ENCODE peak calls at places on chromosomes 16 and 17, in six cellular contexts. C is neural progenitor cell, S is fibroblast of pulmonary artery, H is tibial nerve, E is psoas muscle, Y is ascending aorta. Q is an unnamed sample.
A peak's percentile ranks its signal among the peaks of the same experiment; 100 is the strongest.

GRCh38 chr17:61496174-61496956 is 44.1 kb downstream of the TBX4 start:
- DNase-seq in C (peak; percentile 25), S (no peak), Y (no peak), E (no peak), H (no peak), Q (no peak)

GRCh38 chr17:15269690-15270089 is 4.6 kb upstream of the PMP22 start:
- DNase-seq in C (no peak), H (no peak), E (no peak), S (peak; percentile 54), Y (no peak), Q (no peak)

GRCh38 chr17:71987634-71988033 is 133.2 kb upstream of the SOX9 start:
- DNase-seq in E (no peak), S (no peak), C (no peak), Y (no peak), H (no peak), Q (no peak)

GRCh38 chr17:58452738-58453137 is 35.4 kb upstream of the RNF43 start:
- DNase-seq in Y (no peak), H (no peak), E (no peak), S (no peak), C (no peak), Q (no peak)

GRCh38 chr16:19294156-19294649 is 8.7 kb downstream of the CLEC19A start:
- DNase-seq in S (peak; percentile 21), Y (peak; percentile 43), C (no peak), E (peak; percentile 49), H (peak; percentile 40), Q (no peak)

GRCh38 chr17:31696184-31696602 is 162.9 kb downstream of the COPRS start:
- DNase-seq in E (peak; percentile 84), C (peak; percentile 94), S (peak; percentile 84), Y (peak; percentile 58), H (peak; percentile 72), Q (peak; percentile 78)

GRCh38 chr16:89133457-89134127 is 38.0 kb upstream of the CDH15 start:
- DNase-seq in S (no peak), Y (no peak), E (no peak), H (no peak), C (no peak), Q (no peak)

GRCh38 chr16:69762843-69763556 is 868 bp downstream of the WWP2 start:
- DNase-seq in C (peak; percentile 15), H (no peak), E (no peak), S (peak; percentile 53), Y (no peak), Q (no peak)

GRCh38 chr17:80246726-80247125 is 13.9 kb upstream of the RNF213 start:
- DNase-seq in H (no peak), C (no peak), Y (no peak), S (no peak), E (no peak), Q (no peak)

GRCh38 chr17:36131931-36132330 is 28.3 kb downstream of the CCL4 start:
- DNase-seq in H (no peak), S (no peak), E (no peak), C (no peak), Y (no peak), Q (no peak)

GRCh38 chr17:61662771-61663170 is 71.8 kb upstream of the NACA2 start:
- DNase-seq in C (no peak), E (no peak), H (no peak), S (no peak), Y (no peak), Q (no peak)

GRCh38 chr17:63249256-63250006 is 196.7 kb downstream of the CYB561 start:
- DNase-seq in S (peak; percentile 86), H (no peak), Y (no peak), C (no peak), E (no peak), Q (no peak)

GRCh38 chr17:83064021-83064731 is 15.2 kb upstream of the METRNL start:
- DNase-seq in S (no peak), E (no peak), C (no peak), Y (no peak), H (no peak), Q (no peak)

GRCh38 chr17:41863074-41863843 is 2.0 kb downstream of the KLHL11 start:
- DNase-seq in S (no peak), Y (no peak), C (peak; percentile 28), E (no peak), H (no peak), Q (no peak)

GRCh38 chr17:64164592-64165285 is 34.8 kb upstream of the ERN1 start:
- DNase-seq in H (no peak), Y (no peak), S (no peak), E (no peak), C (no peak), Q (no peak)

GRCh38 chr17:2089021-2089422 is 34.1 kb downstream of the HIC1 start:
- DNase-seq in S (peak; percentile 72), C (no peak), H (no peak), E (no peak), Y (no peak), Q (no peak)

GRCh38 chr17:31877911-31878702 is 19.1 kb upstream of the COPRS start:
- DNase-seq in H (no peak), C (no peak), E (no peak), S (peak; percentile 14), Y (no peak), Q (no peak)

GRCh38 chr17:46942441-46943217 is 19.7 kb downstream of the GOSR2 start:
- DNase-seq in E (peak; percentile 63), H (peak; percentile 47), Y (no peak), C (peak; percentile 86), S (peak; percentile 87), Q (no peak)

GRCh38 chr17:39553326-39553945 is 54.3 kb downstream of the NEUROD2 start:
- DNase-seq in E (no peak), Y (no peak), H (no peak), C (no peak), S (peak; percentile 62), Q (no peak)

GRCh38 chr16:83393196-83393981 is 414.4 kb upstream of the HSBP1 start:
- DNase-seq in C (peak; percentile 15), S (peak; percentile 39), Y (peak; percentile 9), E (no peak), H (no peak), Q (peak; percentile 14)

GRCh38 chr16:87963400-87963799 is 12.2 kb downstream of the BANP start:
- DNase-seq in E (no peak), S (peak; percentile 91), H (no peak), Y (no peak), C (no peak), Q (no peak)

GRCh38 chr17:11853321-11854151 is 143.7 kb downstream of the ZNF18 start:
- DNase-seq in C (no peak), S (no peak), E (no peak), Y (no peak), H (no peak), Q (no peak)

GRCh38 chr17:79082311-79083190 is 7.9 kb downstream of the ENGASE start:
- DNase-seq in H (peak; percentile 26), C (peak; percentile 76), S (peak; percentile 38), E (peak; percentile 35), Y (no peak), Q (no peak)

DNA sequence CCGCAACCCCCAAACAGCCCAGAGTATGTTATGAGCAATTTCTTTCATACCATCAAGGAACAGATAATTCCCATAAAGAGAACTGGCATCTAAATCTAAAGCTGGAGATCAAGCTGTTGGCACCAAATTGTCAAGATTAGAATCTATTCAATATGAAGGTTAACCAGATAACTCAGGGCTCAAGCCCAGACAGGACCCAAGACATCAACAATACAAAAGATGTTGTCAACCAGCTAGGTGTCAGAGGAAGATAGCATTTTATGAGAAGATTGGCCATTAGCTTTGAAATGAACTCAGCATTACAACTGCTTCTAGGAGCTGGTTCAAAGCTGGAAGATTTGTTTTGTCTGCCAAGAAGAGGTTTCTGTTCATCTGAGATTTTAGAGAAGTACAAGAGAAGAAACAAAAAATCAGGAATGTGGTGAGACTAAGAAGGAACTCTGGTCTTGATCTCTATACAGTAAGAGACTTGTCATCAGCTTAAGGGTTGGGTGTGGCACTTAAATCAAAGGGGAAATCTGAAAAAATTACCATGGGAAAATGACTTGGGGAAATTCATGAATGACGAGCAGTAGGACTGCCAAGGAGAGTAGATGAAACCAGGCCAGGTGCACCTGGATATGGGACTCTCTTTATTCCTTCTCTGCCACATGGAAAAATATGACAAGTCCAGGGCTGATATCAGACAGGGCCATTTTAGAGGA is 64.2 kb upstream of the COX10 start:
- DNase-seq in S (no peak), Y (no peak), E (no peak), H (no peak), C (no peak), Q (no peak)
- TF ChIP-seq CTCF in S (no peak), Y (no peak), E (no peak), H (no peak), C (no peak), Q (no peak)

DNA sequence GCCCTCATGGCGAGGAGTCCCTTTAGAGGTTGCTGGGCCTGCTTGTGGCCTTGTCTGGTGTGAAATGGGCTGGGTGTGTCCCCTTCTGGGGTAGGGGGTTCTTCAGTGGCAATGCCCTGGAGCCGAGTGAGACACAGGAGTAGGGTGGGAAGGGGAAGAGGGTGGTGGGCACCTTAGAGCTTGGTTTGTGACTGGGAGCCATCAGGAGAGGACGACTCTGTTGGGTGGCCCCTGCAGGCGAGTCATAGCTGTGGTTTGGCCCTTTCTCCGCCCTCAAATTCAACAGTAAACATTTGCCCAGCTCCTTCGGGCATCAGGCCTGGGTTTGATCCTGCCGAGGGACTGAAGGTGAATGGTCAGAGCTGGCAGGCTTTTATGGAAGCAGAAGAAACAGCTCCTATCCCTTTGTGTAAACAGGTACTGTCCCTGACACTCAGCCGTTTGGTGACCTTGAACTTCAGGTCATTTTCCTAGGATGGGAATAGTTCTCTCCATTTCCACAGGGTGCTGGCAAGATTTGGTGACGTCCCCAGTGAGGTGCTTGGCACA is 2.9 kb downstream of the E4F1 start:
- DNase-seq in S (no peak), C (no peak), H (no peak), Y (no peak), E (no peak), Q (no peak)
- H3K4me3 ChIP-seq in S (no peak overlapping the region), C (no peak overlapping the region), H (no peak overlapping the region), Y (no peak overlapping the region), E (no peak overlapping the region), Q (no peak overlapping the region)

DNA sequence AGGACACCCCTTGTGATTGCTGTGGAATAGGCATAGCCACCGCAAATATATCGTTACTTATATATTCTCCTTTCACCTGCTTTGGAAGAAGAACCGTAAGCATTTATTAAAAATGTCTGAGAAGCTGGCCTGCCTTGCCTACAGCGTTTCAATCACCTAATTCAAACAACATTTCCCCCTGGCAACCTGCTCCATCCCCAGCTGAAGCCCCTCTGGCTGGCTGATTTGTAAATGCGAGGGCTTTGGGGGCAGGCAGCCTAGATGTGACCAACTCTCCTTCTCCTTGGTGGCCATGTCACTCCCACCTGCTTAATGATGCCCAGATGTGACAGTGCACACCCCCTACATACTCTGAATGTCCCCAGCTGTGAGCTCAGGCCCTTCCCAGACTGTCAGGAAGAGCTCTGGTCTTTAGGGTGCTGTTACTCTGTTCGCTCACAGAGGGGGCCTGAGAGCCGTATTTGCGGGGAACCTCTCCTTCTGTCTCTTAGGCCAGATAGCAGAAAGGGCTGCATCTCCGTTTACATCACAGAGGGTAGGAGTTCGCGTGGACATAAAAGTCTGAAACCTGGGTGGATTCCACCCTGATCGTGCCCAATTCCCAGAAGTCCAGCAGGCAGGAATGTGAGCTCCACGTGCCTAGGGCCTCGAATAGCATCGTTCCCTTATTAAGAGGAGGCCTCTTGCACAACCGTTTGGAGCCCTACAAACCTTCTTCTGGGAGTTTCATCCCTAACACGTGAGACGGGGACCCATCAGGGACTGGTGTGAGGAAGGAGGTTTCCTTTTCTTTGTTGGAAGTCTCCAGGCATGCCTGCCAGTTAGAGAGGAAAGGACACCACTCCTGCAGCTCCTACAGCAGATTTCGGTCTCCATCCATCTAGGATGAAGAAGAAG is 2.4 kb upstream of the SDK2 start:
- DNase-seq in C (peak; percentile 79), H (no peak), E (no peak), Y (no peak), S (no peak), Q (no peak)
- TF ChIP-seq CTCF in C (peak; percentile 55), H (no peak), E (no peak), Y (no peak), S (no peak), Q (no peak)

GRCh38 chr16:71500964-71501363 is 11.8 kb upstream of the ZNF19 start:
- DNase-seq in C (no peak), H (no peak), Y (no peak), S (no peak), E (no peak), Q (no peak)
- H3K4me3 ChIP-seq in C (no peak overlapping the region), H (no peak overlapping the region), Y (no peak overlapping the region), S (no peak overlapping the region), E (no peak overlapping the region), Q (no peak overlapping the region)

Q was measured in thoracic aorta.